ENCODE peak calls at places on chromosomes 4 and X, in seven cellular contexts. P is GM12878, W is HepG2, D is H1, Y is HCT116, X is K562, R is endothelial cell of umbilical vein. L is an unnamed sample.
A peak's percentile ranks its signal among the peaks of the same experiment; 100 is the strongest.

GRCh38 chr4:120694973-120695372 is 227.6 kb downstream of the PRDM5 start:
- DNase-seq in P (no peak), W (no peak), D (no peak), Y (peak; percentile 56), X (no peak), R (peak; percentile 68), L (no peak)

GRCh38 chr4:113094802-113095201 is 45.3 kb downstream of the ANK2 start:
- DNase-seq in P (no peak), W (no peak), D (no peak), Y (peak; percentile 19), X (peak; percentile 22), R (no peak), L (no peak)

GRCh38 chrX:16771483-16772398 is 14.5 kb upstream of the TXLNG start:
- DNase-seq in P (no peak), W (peak; percentile 86), D (no peak), Y (peak; percentile 81), X (peak; percentile 64), R (peak; percentile 57), L (peak; percentile 65)

GRCh38 chr4:174429701-174430100 is 92.6 kb downstream of the HPGD start:
- DNase-seq in P (no peak), W (no peak), D (no peak), Y (no peak), X (no peak), R (no peak), L (no peak)

GRCh38 chr4:20487852-20488251 is 212.4 kb upstream of the PACRGL start:
- DNase-seq in P (no peak), W (no peak), D (no peak), Y (no peak), X (no peak), R (no peak), L (no peak)

GRCh38 chrX:119783026-119783425 is 8.4 kb downstream of the RPL39 start:
- DNase-seq in P (no peak), W (no peak), D (no peak), Y (no peak), X (no peak), R (no peak), L (no peak)

GRCh38 chrX:129531132-129531531 is 7.8 kb upstream of the SMARCA1 start:
- DNase-seq in P (no peak), W (no peak), D (no peak), Y (no peak), X (no peak), R (no peak), L (no peak)

GRCh38 chr4:109801895-109802319 is at the start of gene CFI:
- DNase-seq in P (no peak), W (peak; percentile 95), D (no peak), Y (no peak), X (no peak), R (peak; percentile 76), L (no peak)

GRCh38 chr4:8908206-8908893 is 36.7 kb upstream of the HMX1 start:
- DNase-seq in P (no peak), W (no peak), D (no peak), Y (no peak), X (no peak), R (no peak), L (no peak)

GRCh38 chrX:20477836-20478532 is 211.3 kb upstream of the RPS6KA3 start:
- DNase-seq in P (no peak), W (no peak), D (no peak), Y (no peak), X (no peak), R (no peak), L (no peak)

GRCh38 chr4:128006592-128006991 is 41.4 kb downstream of the ABHD18 start:
- DNase-seq in P (no peak), W (no peak), D (no peak), Y (no peak), X (no peak), R (no peak), L (no peak)

GRCh38 chrX:130245441-130245840 is 23.3 kb downstream of the ZNF280C start:
- DNase-seq in P (no peak), W (no peak), D (no peak), Y (no peak), X (no peak), R (no peak), L (no peak)

GRCh38 chr4:95728145-95728544 is 111.7 kb upstream of the PDHA2 start:
- DNase-seq in P (no peak), W (no peak), D (no peak), Y (no peak), X (no peak), R (no peak), L (no peak)

GRCh38 chr4:32569844-32570243 is 1849.7 kb downstream of the PCDH7 start:
- DNase-seq in P (peak; percentile 45), W (no peak), D (no peak), Y (no peak), X (no peak), R (no peak), L (no peak)

GRCh38 chr4:183912585-183912984 is 7.5 kb downstream of the STOX2 start:
- DNase-seq in P (no peak), W (no peak), D (no peak), Y (no peak), X (no peak), R (no peak), L (no peak)

GRCh38 chrX:50579955-50580354 is 109.3 kb upstream of the DGKK start:
- DNase-seq in P (peak; percentile 11), W (peak; percentile 68), D (no peak), Y (peak; percentile 59), X (peak; percentile 39), R (peak; percentile 49), L (peak; percentile 2)

GRCh38 chrX:40394302-40394701 is 186.5 kb upstream of the ATP6AP2 start:
- DNase-seq in P (no peak), W (no peak), D (no peak), Y (no peak), X (no peak), R (no peak), L (no peak)

GRCh38 chr4:115834441-115834840 is 721.0 kb upstream of the NDST4 start:
- DNase-seq in P (no peak), W (peak; percentile 1), D (no peak), Y (no peak), X (no peak), R (no peak), L (no peak)

GRCh38 chr4:140003851-140004579 is 150.0 kb downstream of the MAML3 start:
- DNase-seq in P (no peak), W (no peak), D (no peak), Y (no peak), X (no peak), R (no peak), L (no peak)

GRCh38 chr4:75144475-75144874 is 211.6 kb downstream of the PARM1 start:
- DNase-seq in P (no peak), W (no peak), D (no peak), Y (no peak), X (no peak), R (no peak), L (no peak)

GRCh38 chr4:156858071-156858470 is 113.5 kb downstream of the PDGFC start:
- DNase-seq in P (no peak), W (no peak), D (no peak), Y (no peak), X (no peak), R (no peak), L (peak; percentile 48)

DNA sequence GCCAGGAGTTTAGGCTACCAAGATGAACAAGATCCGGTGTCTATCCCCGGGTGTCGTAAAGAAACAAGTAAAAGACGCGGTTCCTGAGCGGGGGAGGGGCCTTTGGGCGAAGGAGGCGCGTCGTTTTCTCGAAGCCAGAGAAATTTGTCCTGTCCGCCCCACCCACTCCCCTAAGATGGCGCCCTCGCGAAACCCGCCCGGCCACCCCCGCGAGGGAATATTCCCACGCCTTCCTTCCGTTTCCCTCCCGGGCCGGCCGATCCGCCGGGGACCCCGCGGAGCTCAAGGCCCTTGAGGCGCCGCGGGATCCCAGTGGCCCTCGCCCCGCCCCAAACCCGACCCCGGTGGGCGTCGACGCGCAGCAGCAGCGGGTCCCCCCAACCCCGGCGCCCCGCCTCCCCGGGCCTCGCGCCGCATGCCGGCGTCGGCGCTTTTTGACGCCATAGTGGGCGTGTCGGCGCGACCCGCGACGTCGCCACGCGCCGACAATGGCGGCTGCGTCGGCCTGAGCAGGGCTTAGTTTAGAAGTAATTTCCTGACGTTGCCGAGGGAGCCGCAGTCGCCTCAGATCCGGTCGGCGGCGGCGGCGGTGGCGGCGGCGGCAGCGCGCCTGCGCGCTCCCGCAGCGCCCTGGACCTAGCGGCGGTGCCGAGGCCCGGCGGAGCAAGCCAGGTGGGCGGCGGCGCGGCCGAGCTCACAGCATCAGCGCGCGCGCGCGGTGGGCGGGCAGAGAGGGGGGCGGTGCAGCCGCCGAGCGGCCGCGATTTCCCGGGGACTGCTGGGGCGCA is 430 bp upstream of the HTATSF1 start:
- DNase-seq in P (peak; percentile 48), W (peak; percentile 41), D (peak; percentile 41), Y (peak; percentile 66), X (peak; percentile 81), R (peak; percentile 84), L (peak; percentile 45)
- TF ChIP-seq POLR2AphosphoS5 in P (peak; percentile 34), W (no peak), D (peak; percentile 46), Y (peak; percentile 70), X (peak; percentile 64), R (peak; percentile 9), L (peak; percentile 73)

DNA sequence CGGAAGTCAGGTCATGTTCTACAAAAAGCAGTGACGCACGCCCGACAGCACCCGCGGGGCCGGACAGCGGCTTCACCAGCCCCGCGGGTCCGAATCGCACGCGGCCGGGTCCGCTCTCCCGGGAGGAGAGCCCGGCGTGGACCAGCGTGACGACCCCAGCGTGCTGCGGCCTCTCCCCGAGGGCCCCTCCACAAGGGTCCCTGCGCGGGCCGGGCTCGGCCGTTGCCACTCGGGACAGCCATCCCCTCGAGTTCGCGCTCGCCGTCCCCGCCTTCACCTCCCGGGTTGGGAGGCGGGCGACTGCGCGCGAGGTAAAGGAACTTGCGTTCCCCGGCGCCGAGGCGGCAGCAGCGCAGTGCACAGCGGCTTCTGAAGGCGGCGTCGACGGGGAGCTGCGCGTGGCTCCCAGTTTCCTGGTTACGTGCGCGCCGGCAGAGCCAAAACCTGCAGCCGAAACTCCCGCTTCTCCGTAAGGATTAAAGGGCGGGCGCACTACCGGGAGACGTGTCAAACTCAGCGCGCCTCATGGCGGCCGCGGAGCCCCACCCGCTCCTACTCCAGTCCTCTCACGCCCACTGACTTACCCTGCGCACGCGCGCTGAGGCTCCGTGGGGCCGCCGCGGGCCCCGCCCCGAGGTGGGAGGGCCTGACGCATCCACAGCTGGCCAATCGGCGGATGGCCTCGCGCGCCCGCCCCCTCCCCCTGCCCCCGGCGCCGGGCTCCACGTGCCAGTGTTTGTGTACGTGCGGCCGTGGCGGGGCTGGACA is 416 bp upstream of the LRP2BP start:
- DNase-seq in P (peak; percentile 97), W (peak; percentile 96), D (peak; percentile 86), Y (peak; percentile 92), X (peak; percentile 99), R (peak; percentile 99), L (peak; percentile 72)
- TF ChIP-seq EZH2 in P (no peak), W (no peak), D (no peak), Y (no peak), X (no peak), R (no peak), L (no peak)

GRCh38 chr4:725368-726234 is 20.0 kb downstream of the PCGF3 start:
- DNase-seq in P (no peak), W (no peak), D (no peak), Y (no peak), X (no peak), R (no peak), L (no peak)
- H3K9ac ChIP-seq in P (no peak overlapping the region), W (no peak overlapping the region), D (no peak overlapping the region), Y (no peak overlapping the region), X (peak overlapping the region; percentile 90), R (peak overlapping the region; percentile 34), L (peak overlapping the region; percentile 3)

GRCh38 chr4:87409420-87409939 is 12.9 kb upstream of the NUDT9 start:
- DNase-seq in P (no peak), W (peak; percentile 89), D (no peak), Y (no peak), X (no peak), R (peak; percentile 65), L (no peak)
- TF ChIP-seq POLR2AphosphoS5 in P (no peak), W (no peak), D (no peak), Y (no peak), X (no peak), R (no peak), L (no peak)